ENCODE peak calls at places on chromosomes 2 and 18, in five cellular contexts. A is neural progenitor cell, U is body of pancreas, F is gastrocnemius medialis, B is heart right ventricle. T is an unnamed sample.

GRCh38 chr2:217475101-217475500 is 527.7 kb downstream of the TNS1 start:
- DNase-seq in U (no peak), B (no peak), A (no peak), F (no peak), T (no peak)

GRCh38 chr2:199975297-199975895 is 20.0 kb downstream of the MAIP1 start:
- DNase-seq in F (no peak), U (no peak), A (no peak), B (no peak), T (no peak)

GRCh38 chr2:33785201-33786106 is 186.4 kb upstream of the FAM98A start:
- DNase-seq in F (no peak), U (no peak), B (no peak), A (no peak), T (no peak)

GRCh38 chr18:11324510-11324909 is 175.1 kb upstream of the PIEZO2 start:
- DNase-seq in A (no peak), F (no peak), U (no peak), B (no peak), T (no peak)

GRCh38 chr2:96637385-96638143 is 548 bp downstream of the KANSL3 start:
- DNase-seq in F (peak; percentile 93), B (peak; percentile 88), A (peak; percentile 82), U (peak; percentile 92), T (peak; percentile 93)

GRCh38 chr2:148020036-148020357 is 540 bp downstream of the ORC4 start:
- DNase-seq in A (no peak), B (no peak), U (no peak), F (no peak), T (no peak)

GRCh38 chr2:88350641-88351601 is 101.6 kb downstream of the FOXI3 start:
- DNase-seq in B (peak; percentile 32), A (peak; percentile 84), F (no peak), U (peak; percentile 68), T (no peak)

GRCh38 chr18:59907172-59907571 is 7.4 kb downstream of the PMAIP1 start:
- DNase-seq in B (no peak), A (no peak), F (no peak), U (no peak), T (no peak)

GRCh38 chr18:36297419-36298112 is at the start of gene FHOD3:
- DNase-seq in F (peak; percentile 61), B (peak; percentile 79), A (peak; percentile 94), U (peak; percentile 77), T (peak; percentile 66)

GRCh38 chr2:26139269-26140183 is 33.4 kb upstream of the GAREM2 start:
- DNase-seq in U (peak; percentile 90), B (no peak), A (no peak), F (no peak), T (no peak)

GRCh38 chr18:22871809-22872525 is 61.2 kb upstream of the RBBP8 start:
- DNase-seq in A (peak; percentile 11), U (peak; percentile 11), F (no peak), B (no peak), T (no peak)

GRCh38 chr2:15895615-15896500 is 44.5 kb upstream of the MYCN start:
- DNase-seq in F (no peak), A (peak; percentile 62), B (no peak), U (no peak), T (no peak)

GRCh38 chr2:22784586-22784985 is 600.4 kb upstream of the KLHL29 start:
- DNase-seq in B (no peak), F (no peak), U (no peak), A (peak; percentile 7), T (no peak)

GRCh38 chr2:215868886-215869285 is 144.5 kb downstream of the MREG start:
- DNase-seq in U (no peak), B (no peak), F (no peak), A (no peak), T (no peak)

GRCh38 chr18:35707247-35707646 is 125.7 kb downstream of the GALNT1 start:
- DNase-seq in F (no peak), B (no peak), A (no peak), U (no peak), T (no peak)

GRCh38 chr2:238966274-238966937 is 118.5 kb downstream of the TWIST2 start:
- DNase-seq in F (no peak), U (no peak), A (no peak), B (no peak), T (no peak)

GRCh38 chr18:68925268-68925667 is 127.4 kb downstream of the CCDC102B start:
- DNase-seq in F (no peak), A (peak; percentile 33), B (no peak), U (no peak), T (no peak)

GRCh38 chr2:172859821-172860707 is 124.4 kb downstream of the RAPGEF4 start:
- DNase-seq in U (no peak), F (no peak), A (no peak), B (no peak), T (no peak)

GRCh38 chr2:211709394-211709793 is 829.2 kb downstream of the ERBB4 start:
- DNase-seq in U (no peak), F (no peak), B (no peak), A (no peak), T (no peak)

GRCh38 chr2:37837576-37838335 is 87.3 kb upstream of the RMDN2 start:
- DNase-seq in F (no peak), U (peak; percentile 60), A (peak; percentile 17), B (peak; percentile 24), T (no peak)

GRCh38 chr18:29311580-29311979 is 1134.7 kb upstream of the CDH2 start:
- DNase-seq in B (no peak), A (no peak), U (no peak), F (no peak), T (no peak)

DNA sequence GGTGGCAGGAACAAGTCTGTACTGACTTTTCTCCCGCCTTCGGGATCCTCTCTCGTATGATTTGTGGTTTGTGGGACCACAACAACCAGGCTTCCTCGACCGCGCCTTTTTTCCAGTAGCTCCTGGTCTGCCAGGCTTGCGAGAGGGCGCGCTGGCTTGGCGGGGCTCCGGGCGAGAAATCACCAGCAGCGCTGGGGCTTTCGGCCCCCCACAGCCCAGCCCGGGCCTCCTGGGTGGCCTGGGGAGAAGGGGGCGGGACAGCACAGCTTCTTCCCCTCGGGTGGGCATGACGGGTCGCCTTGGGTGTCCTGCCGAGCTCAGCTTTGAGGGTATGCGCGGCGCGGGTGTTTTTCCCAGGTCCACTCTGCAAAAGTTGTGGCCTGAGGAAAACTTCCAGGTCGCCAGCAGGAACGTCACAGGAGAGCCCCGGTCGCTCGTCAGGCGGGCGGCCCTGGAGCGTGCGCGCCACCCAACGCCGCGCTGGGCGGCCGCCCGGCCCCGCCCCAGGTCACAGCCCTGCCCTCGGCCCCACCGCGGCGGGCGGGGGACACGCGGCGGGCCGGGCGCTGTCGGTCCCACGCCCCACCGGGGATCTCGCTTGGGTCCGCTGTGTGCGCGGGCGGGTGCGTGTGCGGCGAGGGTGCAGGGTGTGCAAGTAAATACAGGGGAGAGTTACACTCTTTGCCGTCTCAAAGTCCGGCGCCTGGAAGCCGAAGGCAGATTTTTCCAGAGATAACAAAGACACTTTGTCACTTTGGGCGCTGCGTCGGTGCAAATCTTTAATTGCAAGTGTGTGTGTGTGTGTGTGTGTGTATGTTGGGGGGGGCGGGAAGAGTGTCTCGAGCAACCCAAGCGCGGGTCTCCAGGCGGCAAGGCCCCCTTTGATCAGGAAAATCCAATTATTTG is 728 bp upstream of the SP5 start:
- DNase-seq in A (peak; percentile 74), B (peak; percentile 40), U (peak; percentile 66), F (no peak), T (no peak)
- H3K4me3 ChIP-seq in A (peak overlapping the region; percentile 56), B (peak overlapping the region; percentile 50), U (peak overlapping the region; percentile 40), F (peak overlapping the region; percentile 56), T (peak overlapping the region; percentile 63)

GRCh38 chr2:128314348-128315121 is 4.1 kb downstream of the HS6ST1 start:
- DNase-seq in F (no peak), B (peak; percentile 31), U (no peak), A (no peak), T (peak; percentile 11)
- H3K4me1 ChIP-seq in F (peaks cover 88% of the 10 kb centered on the region), B (peaks cover 82% of the 10 kb centered on the region), U (peaks cover 81% of the 10 kb centered on the region), A (peaks cover 44% of the 10 kb centered on the region), T (no peaks in the 10 kb centered on the region)

DNA sequence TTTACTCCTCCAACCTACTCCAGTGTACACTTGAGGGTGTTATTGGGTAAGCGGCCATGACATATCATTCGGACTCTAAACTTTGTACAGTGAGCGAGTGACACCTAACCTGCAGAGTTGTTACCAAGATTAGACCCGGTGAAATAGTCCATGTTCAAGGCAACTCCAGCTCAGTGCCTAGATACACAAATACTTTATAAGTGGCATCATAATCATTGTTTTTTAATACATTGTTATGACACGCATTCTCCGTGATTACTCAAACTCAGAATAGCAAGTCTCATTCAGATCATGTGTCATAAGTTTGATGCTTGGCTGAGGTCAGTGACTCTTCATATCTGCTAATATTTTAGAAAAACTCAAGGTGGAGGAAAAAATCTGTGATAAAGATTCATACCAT is 597.8 kb downstream of the DCC start:
- DNase-seq in F (no peak), U (no peak), B (no peak), A (no peak), T (no peak)
- H3K27ac ChIP-seq in F (no peak overlapping the region), U (no peak overlapping the region), B (no peak overlapping the region), A (no peak overlapping the region), T (no peak overlapping the region)

GRCh38 chr2:219446101-219446504 is 11.5 kb downstream of the SPEG start:
- DNase-seq in U (peak; percentile 28), F (no peak), A (peak; percentile 67), B (no peak), T (peak; percentile 94)
- H3K4me3 ChIP-seq in U (no peak overlapping the region), F (no peak overlapping the region), A (no peak overlapping the region), B (no peak overlapping the region), T (peak overlapping the region; percentile 77)

GRCh38 chr2:8451273-8451672 is 230.6 kb upstream of the ID2 start:
- DNase-seq in F (no peak), U (no peak), A (no peak), B (no peak), T (no peak)

GRCh38 chr2:8445580-8445979 is 236.3 kb upstream of the ID2 start:
- DNase-seq in B (no peak), A (peak; percentile 46), U (no peak), F (no peak), T (no peak)

GRCh38 chr2:8448822-8449577 is 232.9 kb upstream of the ID2 start:
- DNase-seq in U (no peak), B (no peak), F (no peak), A (no peak), T (no peak)

GRCh38 chr2:8452296-8452695 is 229.6 kb upstream of the ID2 start:
- DNase-seq in B (no peak), F (no peak), U (no peak), A (no peak), T (no peak)

GRCh38 chr2:8447610-8448221 is 234.1 kb upstream of the ID2 start:
- DNase-seq in F (no peak), A (no peak), B (no peak), U (no peak), T (no peak)
- H3K4me1 ChIP-seq in F (no peaks in the 10 kb centered on the region), A (peaks cover 12% of the 10 kb centered on the region), B (no peaks in the 10 kb centered on the region), U (no peaks in the 10 kb centered on the region), T (no peaks in the 10 kb centered on the region)

T was measured in tibial artery.